ENCODE peak calls at places on chromosome 21, in five cellular contexts. L is endodermal cell, W is NT2/D1, U is SK-N-SH, C is nucleus accumbens. Z is an unnamed sample.

GRCh38 chr21:36749935-36750578 is 51.1 kb downstream of the SIM2 start:
- DNase-seq in L (peak; percentile 88), W (peak; percentile 93), U (no peak), C (no peak), Z (no peak)

GRCh38 chr21:36155603-36156338 is 853 bp upstream of the DOP1B start:
- DNase-seq in L (peak; percentile 68), W (no peak), U (no peak), C (peak; percentile 44), Z (no peak)

GRCh38 chr21:34306246-34306645 is 57.6 kb upstream of the KCNE2 start:
- DNase-seq in L (no peak), W (no peak), U (no peak), C (no peak), Z (no peak)

GRCh38 chr21:45170987-45171386 is 96.6 kb downstream of the ADARB1 start:
- DNase-seq in L (no peak), W (no peak), U (no peak), C (no peak), Z (no peak)

GRCh38 chr21:26964379-26964778 is 2.5 kb downstream of the ADAMTS5 start:
- DNase-seq in L (peak; percentile 88), W (no peak), U (no peak), C (no peak), Z (no peak)

GRCh38 chr21:42363331-42363730 is 3.0 kb downstream of the TFF1 start:
- DNase-seq in L (no peak), W (no peak), U (no peak), C (no peak), Z (no peak)

GRCh38 chr21:36506482-36506881 is 26.6 kb upstream of the CLDN14 start:
- DNase-seq in L (no peak), W (no peak), U (no peak), C (no peak), Z (no peak)

GRCh38 chr21:44079446-44079845 is 27.8 kb upstream of the PWP2 start:
- DNase-seq in L (no peak), W (no peak), U (no peak), C (no peak), Z (no peak)

GRCh38 chr21:37532868-37533780 is 166.6 kb downstream of the DYRK1A start:
- DNase-seq in L (peak; percentile 78), W (no peak), U (no peak), C (no peak), Z (no peak)

GRCh38 chr21:22885614-22886013 is 1887.4 kb downstream of the NCAM2 start:
- DNase-seq in L (no peak), W (no peak), U (no peak), C (no peak), Z (no peak)

GRCh38 chr21:42518626-42519025 is 5.0 kb downstream of the SLC37A1 start:
- DNase-seq in L (no peak), W (no peak), U (no peak), C (no peak), Z (no peak)

GRCh38 chr21:42599962-42600361 is 53.5 kb upstream of the PDE9A start:
- DNase-seq in L (no peak), W (no peak), U (no peak), C (no peak), Z (no peak)

GRCh38 chr21:45516071-45516670 is 26.1 kb downstream of the SLC19A1 start:
- DNase-seq in L (peak; percentile 36), W (no peak), U (no peak), C (no peak), Z (no peak)

GRCh38 chr21:44517175-44517899 is 22.7 kb downstream of the KRTAP10-1 start:
- DNase-seq in L (peak; percentile 74), W (peak; percentile 25), U (peak; percentile 98), C (no peak), Z (no peak)

GRCh38 chr21:44996983-44997936 is 57.4 kb downstream of the SLX9 start:
- DNase-seq in L (no peak), W (no peak), U (no peak), C (no peak), Z (no peak)

GRCh38 chr21:41932576-41933258 is 21.1 kb downstream of the C2CD2 start:
- DNase-seq in L (no peak), W (no peak), U (peak; percentile 75), C (no peak), Z (no peak)

GRCh38 chr21:33884361-33885157 is 31.0 kb downstream of the ATP5PO start:
- DNase-seq in L (no peak), W (no peak), U (no peak), C (no peak), Z (no peak)

GRCh38 chr21:40681164-40681859 is 165.6 kb downstream of the DSCAM start:
- DNase-seq in L (no peak), W (no peak), U (peak; percentile 83), C (peak; percentile 50), Z (no peak)

GRCh38 chr21:43923391-43923790 is 58.4 kb downstream of the AGPAT3 start:
- DNase-seq in L (no peak), W (no peak), U (peak; percentile 46), C (peak; percentile 62), Z (no peak)

Z was measured in GM18507.